ENCODE peak calls at places on chromosome 6, in nine cellular contexts. L is NCI-H1105; S is CD8-positive, alpha-beta memory T cell; H is activated CD4-positive, alpha-beta T cell treated with anti-CD3 and anti-CD28 coated beads for 48 hours; P is H7; T is ACHN; Z is tibial artery; Y is activated CD4-positive, CD25-positive, alpha-beta regulatory T cell; W is NCI-H526 treated with DMSO at 0.1 percent for 48 hours. J is an unnamed sample.

GRCh38 chr6:54992789-54993188 is 146.2 kb downstream of the FAM83B start:
- DNase-seq in P (peak), T (peak), Y (no peak), S (no peak), Z (no peak), L (no peak), W (no peak), H (peak), J (no peak)

GRCh38 chr6:27518881-27519795 is 46.2 kb upstream of the ZNF184 start:
- DNase-seq in L (peak), H (peak), Z (peak), Y (peak), T (peak), S (peak), P (peak), W (peak), J (no peak)

GRCh38 chr6:101776919-101777350 is 383.4 kb downstream of the GRIK2 start:
- DNase-seq in Z (no peak), Y (no peak), S (no peak), H (no peak), L (peak), P (no peak), T (no peak), W (no peak), J (no peak)

GRCh38 chr6:39184906-39185580 is 44.2 kb downstream of the KCNK5 start:
- DNase-seq in W (no peak), Y (no peak), H (no peak), L (no peak), S (no peak), P (no peak), T (peak), Z (no peak), J (no peak)

GRCh38 chr6:112150363-112150762 is 63.0 kb downstream of the FAM229B start:
- DNase-seq in S (no peak), H (peak), Y (no peak), L (no peak), Z (no peak), W (no peak), T (no peak), P (peak), J (no peak)

GRCh38 chr6:81241717-81242116 is 510.8 kb downstream of the TENT5A start:
- DNase-seq in W (peak), H (no peak), P (peak), Y (no peak), Z (no peak), L (no peak), T (peak), S (no peak), J (no peak)

GRCh38 chr6:130577178-130577919 is 211.5 kb downstream of the TMEM200A start:
- DNase-seq in Y (no peak), S (no peak), W (no peak), T (no peak), H (peak), L (no peak), Z (no peak), P (no peak), J (no peak)

GRCh38 chr6:11766589-11767450 is 11.8 kb downstream of the ADTRP start:
- DNase-seq in T (peak), Y (no peak), Z (peak), W (no peak), S (no peak), P (no peak), H (no peak), L (no peak), J (no peak)

GRCh38 chr6:67706388-67706787 is 928.7 kb upstream of the ADGRB3 start:
- DNase-seq in W (no peak), P (no peak), S (no peak), T (no peak), Y (no peak), Z (no peak), L (no peak), H (no peak), J (no peak)

GRCh38 chr6:32968770-32969684 is 633 bp downstream of the BRD2 start:
- DNase-seq in Z (peak), Y (peak), T (peak), H (peak), P (peak), S (peak), L (peak), W (no peak), J (no peak)

GRCh38 chr6:7006536-7007191 is 101.1 kb upstream of the RREB1 start:
- DNase-seq in H (no peak), W (no peak), P (no peak), S (no peak), T (no peak), Z (no peak), L (no peak), Y (no peak), J (no peak)

GRCh38 chr6:148451690-148452089 is 109.1 kb downstream of the SASH1 start:
- DNase-seq in Y (no peak), H (peak), W (no peak), S (no peak), Z (no peak), T (no peak), L (no peak), P (no peak), J (no peak)

GRCh38 chr6:11413728-11414127 is 123.8 kb upstream of the TMEM170B start:
- DNase-seq in Y (no peak), H (no peak), L (no peak), T (no peak), S (no peak), W (no peak), Z (no peak), P (no peak), J (no peak)

GRCh38 chr6:46898011-46898410 is 23.7 kb downstream of the ADGRF5 start:
- DNase-seq in H (no peak), L (no peak), T (no peak), W (no peak), Y (no peak), P (no peak), S (no peak), Z (no peak), J (no peak)

GRCh38 chr6:16285467-16286150 is 47.2 kb downstream of the GMPR start:
- DNase-seq in P (peak), H (no peak), Y (no peak), W (no peak), T (no peak), S (no peak), Z (peak), L (no peak), J (no peak)

GRCh38 chr6:10640402-10640801 is 54.0 kb downstream of the C6orf52 start:
- DNase-seq in T (no peak), W (no peak), S (no peak), Y (no peak), H (no peak), Z (no peak), P (no peak), L (no peak), J (no peak)

GRCh38 chr6:51398064-51398740 is 579.5 kb downstream of the TFAP2B start:
- DNase-seq in S (no peak), H (no peak), L (peak), Z (no peak), Y (no peak), P (no peak), T (no peak), W (no peak), J (no peak)

GRCh38 chr6:27545271-27546046 is 72.6 kb upstream of the ZNF184 start:
- DNase-seq in T (no peak), Y (no peak), S (no peak), W (no peak), P (peak), Z (no peak), H (peak), L (no peak), J (no peak)

GRCh38 chr6:150057501-150057951 is 11.4 kb downstream of the ULBP3 start:
- DNase-seq in W (no peak), S (no peak), T (no peak), Y (no peak), L (no peak), Z (no peak), H (no peak), P (peak), J (no peak)

GRCh38 chr6:23533954-23534725 is 591.9 kb upstream of the NRSN1 start:
- DNase-seq in S (no peak), T (no peak), H (no peak), L (peak), P (no peak), Y (no peak), Z (no peak), W (no peak), J (no peak)

GRCh38 chr6:87747646-87748045 is 45.6 kb upstream of the AKIRIN2 start:
- DNase-seq in L (no peak), S (no peak), Y (no peak), H (no peak), Z (no peak), W (no peak), T (no peak), P (no peak), J (no peak)

GRCh38 chr6:132995432-132995831 is 181.1 kb downstream of the RPS12 start:
- DNase-seq in H (no peak), Y (no peak), T (no peak), L (no peak), Z (no peak), P (no peak), W (no peak), S (no peak), J (no peak)

GRCh38 chr6:34709386-34709785 is 12.8 kb upstream of the ILRUN start:
- DNase-seq in H (no peak), Z (peak), P (peak), L (no peak), W (no peak), T (no peak), S (no peak), Y (no peak), J (no peak)

GRCh38 chr6:53492860-53493634 is 51.9 kb downstream of the GCLC start:
- DNase-seq in T (peak), L (peak), P (peak), Z (no peak), W (peak), Y (peak), H (peak), S (no peak), J (no peak)

GRCh38 chr6:51887859-51888258 is 199.6 kb downstream of the PKHD1 start:
- DNase-seq in T (no peak), L (no peak), H (no peak), S (no peak), W (no peak), P (no peak), Y (no peak), Z (no peak), J (no peak)

GRCh38 chr6:159203304-159204005 is 34.3 kb downstream of the FNDC1 start:
- DNase-seq in P (no peak), S (no peak), Y (no peak), W (no peak), T (no peak), Z (peak), H (no peak), L (no peak), J (no peak)

GRCh38 chr6:150251566-150252186 is 108.8 kb downstream of the PPP1R14C start:
- DNase-seq in S (no peak), P (no peak), Y (no peak), H (no peak), W (no peak), T (no peak), L (no peak), Z (no peak), J (no peak)

J was measured in D721Med.